ENCODE peak calls at places on chromosome 7, in nine cellular contexts. Y is GM12865, P is adrenal gland, B is neural progenitor cell, G is AG09309, Q is DND-41, L is heart right ventricle, C is coronary artery, J is skeletal muscle cell. I is an unnamed sample.

GRCh38 chr7:42964293-42964692 is 32.1 kb downstream of the MRPL32 start:
- DNase-seq in Y (no peak), P (no peak), B (no peak), G (no peak), Q (no peak), L (no peak), C (no peak), J (no peak), I (no peak)

GRCh38 chr7:83267141-83267631 is 104.5 kb upstream of the PCLO start:
- DNase-seq in Y (no peak), P (no peak), B (no peak), G (no peak), Q (no peak), L (no peak), C (no peak), J (peak), I (no peak)

GRCh38 chr7:27046854-27047549 is 48.8 kb downstream of the HOXA1 start:
- DNase-seq in Y (no peak), P (no peak), B (no peak), G (no peak), Q (no peak), L (no peak), C (no peak), J (no peak), I (no peak)

GRCh38 chr7:39356531-39356930 is 209.7 kb upstream of the YAE1 start:
- DNase-seq in Y (no peak), P (no peak), B (no peak), G (no peak), Q (no peak), L (no peak), C (no peak), J (no peak), I (no peak)

GRCh38 chr7:90271753-90272152 is 26.8 kb downstream of the CFAP69 start:
- DNase-seq in Y (no peak), P (no peak), B (no peak), G (peak), Q (no peak), L (no peak), C (no peak), J (peak), I (no peak)

GRCh38 chr7:50690541-50691011 is 92.1 kb downstream of the GRB10 start:
- DNase-seq in Y (no peak), P (no peak), B (peak), G (no peak), Q (no peak), L (no peak), C (no peak), J (peak), I (no peak)

GRCh38 chr7:1411414-1411813 is 47.9 kb downstream of the MICALL2 start:
- DNase-seq in Y (no peak), P (no peak), B (no peak), G (no peak), Q (no peak), L (no peak), C (no peak), J (no peak), I (no peak)

GRCh38 chr7:155533827-155534690 is 12.3 kb downstream of the CNPY1 start:
- DNase-seq in Y (peak), P (no peak), B (peak), G (no peak), Q (peak), L (no peak), C (no peak), J (no peak), I (peak)

GRCh38 chr7:24715171-24715570 is 42.1 kb downstream of the GSDME start:
- DNase-seq in Y (no peak), P (no peak), B (peak), G (no peak), Q (no peak), L (no peak), C (no peak), J (no peak), I (no peak)

GRCh38 chr7:31782411-31782991 is 95.5 kb downstream of the PPP1R17 start:
- DNase-seq in Y (peak), P (no peak), B (peak), G (peak), Q (peak), L (no peak), C (no peak), J (peak), I (peak)

GRCh38 chr7:112157072-112157471 is 49.1 kb downstream of the DOCK4 start:
- DNase-seq in Y (no peak), P (no peak), B (no peak), G (peak), Q (peak), L (no peak), C (no peak), J (peak), I (no peak)

GRCh38 chr7:8147004-8147403 is 115.0 kb downstream of the ICA1 start:
- DNase-seq in Y (no peak), P (no peak), B (peak), G (no peak), Q (no peak), L (peak), C (no peak), J (no peak), I (no peak)

GRCh38 chr7:68730871-68731403 is 867.3 kb upstream of the AUTS2 start:
- DNase-seq in Y (no peak), P (no peak), B (no peak), G (no peak), Q (no peak), L (no peak), C (no peak), J (no peak), I (no peak)

GRCh38 chr7:27179503-27180430 is 5.3 kb downstream of the HOXA11 start:
- DNase-seq in Y (peak), P (peak), B (peak), G (no peak), Q (no peak), L (peak), C (no peak), J (no peak), I (peak)

GRCh38 chr7:29197916-29198315 is 3.3 kb downstream of the CHN2 start:
- DNase-seq in Y (no peak), P (no peak), B (no peak), G (no peak), Q (no peak), L (no peak), C (no peak), J (no peak), I (no peak)

GRCh38 chr7:94396606-94397005 is 1.9 kb downstream of the COL1A2 start:
- DNase-seq in Y (no peak), P (no peak), B (no peak), G (no peak), Q (no peak), L (no peak), C (no peak), J (no peak), I (no peak)

GRCh38 chr7:77416621-77417371 is 647 bp upstream of the GSAP start:
- DNase-seq in Y (no peak), P (no peak), B (no peak), G (no peak), Q (no peak), L (no peak), C (no peak), J (no peak), I (no peak)

GRCh38 chr7:87564290-87564963 is 36.3 kb downstream of the ABCB1 start:
- DNase-seq in Y (peak), P (peak), B (peak), G (no peak), Q (peak), L (no peak), C (no peak), J (no peak), I (peak)

GRCh38 chr7:30470163-30470770 is 8.3 kb downstream of the NOD1 start:
- DNase-seq in Y (no peak), P (peak), B (no peak), G (no peak), Q (no peak), L (no peak), C (no peak), J (no peak), I (no peak)

GRCh38 chr7:135773451-135773850 is 24.8 kb upstream of the FAM180A start:
- DNase-seq in Y (no peak), P (no peak), B (peak), G (no peak), Q (no peak), L (no peak), C (no peak), J (no peak), I (no peak)

GRCh38 chr7:116258734-116259133 is 48.4 kb downstream of the TES start:
- DNase-seq in Y (peak), P (peak), B (peak), G (no peak), Q (peak), L (no peak), C (no peak), J (no peak), I (peak)

GRCh38 chr7:124720195-124720594 is 45.4 kb downstream of the GPR37 start:
- DNase-seq in Y (no peak), P (no peak), B (no peak), G (no peak), Q (no peak), L (no peak), C (no peak), J (no peak), I (no peak)

GRCh38 chr7:94052398-94053180 is 48.4 kb upstream of the BET1 start:
- DNase-seq in Y (peak), P (no peak), B (no peak), G (no peak), Q (no peak), L (no peak), C (no peak), J (no peak), I (no peak)

GRCh38 chr7:20594023-20594422 is 21.4 kb upstream of the ABCB5 start:
- DNase-seq in Y (no peak), P (no peak), B (no peak), G (no peak), Q (no peak), L (no peak), C (no peak), J (no peak), I (no peak)

GRCh38 chr7:137421389-137421788 is 77.9 kb upstream of the PTN start:
- DNase-seq in Y (no peak), P (no peak), B (no peak), G (no peak), Q (no peak), L (no peak), C (no peak), J (no peak), I (no peak)

GRCh38 chr7:110786576-110786975 is 304.4 kb upstream of the LRRN3 start:
- DNase-seq in Y (no peak), P (no peak), B (no peak), G (no peak), Q (no peak), L (no peak), C (no peak), J (no peak), I (no peak)

GRCh38 chr7:111788426-111788825 is 226.1 kb upstream of the IMMP2L start:
- DNase-seq in Y (no peak), P (no peak), B (peak), G (no peak), Q (no peak), L (no peak), C (no peak), J (no peak), I (no peak)

GRCh38 chr7:129958643-129959479 is 6.1 kb upstream of the UBE2H start:
- DNase-seq in Y (no peak), P (peak), B (no peak), G (no peak), Q (no peak), L (peak), C (no peak), J (peak), I (no peak)

GRCh38 chr7:39672176-39672575 is 48.8 kb downstream of the RALA start:
- DNase-seq in Y (no peak), P (no peak), B (no peak), G (no peak), Q (no peak), L (no peak), C (no peak), J (no peak), I (no peak)

GRCh38 chr7:17773289-17773626 is 167.0 kb downstream of the SNX13 start:
- DNase-seq in Y (no peak), P (peak), B (no peak), G (peak), Q (no peak), L (no peak), C (no peak), J (peak), I (no peak)

GRCh38 chr7:26135551-26135950 is 16.4 kb upstream of the NFE2L3 start:
- DNase-seq in Y (no peak), P (no peak), B (no peak), G (no peak), Q (no peak), L (no peak), C (no peak), J (no peak), I (no peak)

GRCh38 chr7:7569113-7569527 is 2.4 kb downstream of the MIOS start:
- DNase-seq in Y (peak), P (no peak), B (no peak), G (no peak), Q (no peak), L (no peak), C (no peak), J (no peak), I (no peak)

GRCh38 chr7:31432166-31432565 is 81.7 kb upstream of the ITPRID1 start:
- DNase-seq in Y (no peak), P (no peak), B (no peak), G (no peak), Q (no peak), L (no peak), C (no peak), J (peak), I (no peak)

GRCh38 chr7:70384891-70385290 is 747.1 kb upstream of the GALNT17 start:
- DNase-seq in Y (no peak), P (no peak), B (no peak), G (peak), Q (no peak), L (no peak), C (no peak), J (peak), I (no peak)

GRCh38 chr7:46791180-46791579 is 790.7 kb downstream of the TNS3 start:
- DNase-seq in Y (no peak), P (no peak), B (no peak), G (no peak), Q (no peak), L (no peak), C (no peak), J (no peak), I (no peak)

GRCh38 chr7:139500770-139501138 is 17.3 kb upstream of the KLRG2 start:
- DNase-seq in Y (no peak), P (no peak), B (no peak), G (no peak), Q (no peak), L (no peak), C (no peak), J (no peak), I (no peak)
- H3K4me3 ChIP-seq in Y (no peak), P (no peak), B (no peak), G (no peak), Q (no peak), L (no peak), C (no peak), J (no peak), I (no peak)

DNA sequence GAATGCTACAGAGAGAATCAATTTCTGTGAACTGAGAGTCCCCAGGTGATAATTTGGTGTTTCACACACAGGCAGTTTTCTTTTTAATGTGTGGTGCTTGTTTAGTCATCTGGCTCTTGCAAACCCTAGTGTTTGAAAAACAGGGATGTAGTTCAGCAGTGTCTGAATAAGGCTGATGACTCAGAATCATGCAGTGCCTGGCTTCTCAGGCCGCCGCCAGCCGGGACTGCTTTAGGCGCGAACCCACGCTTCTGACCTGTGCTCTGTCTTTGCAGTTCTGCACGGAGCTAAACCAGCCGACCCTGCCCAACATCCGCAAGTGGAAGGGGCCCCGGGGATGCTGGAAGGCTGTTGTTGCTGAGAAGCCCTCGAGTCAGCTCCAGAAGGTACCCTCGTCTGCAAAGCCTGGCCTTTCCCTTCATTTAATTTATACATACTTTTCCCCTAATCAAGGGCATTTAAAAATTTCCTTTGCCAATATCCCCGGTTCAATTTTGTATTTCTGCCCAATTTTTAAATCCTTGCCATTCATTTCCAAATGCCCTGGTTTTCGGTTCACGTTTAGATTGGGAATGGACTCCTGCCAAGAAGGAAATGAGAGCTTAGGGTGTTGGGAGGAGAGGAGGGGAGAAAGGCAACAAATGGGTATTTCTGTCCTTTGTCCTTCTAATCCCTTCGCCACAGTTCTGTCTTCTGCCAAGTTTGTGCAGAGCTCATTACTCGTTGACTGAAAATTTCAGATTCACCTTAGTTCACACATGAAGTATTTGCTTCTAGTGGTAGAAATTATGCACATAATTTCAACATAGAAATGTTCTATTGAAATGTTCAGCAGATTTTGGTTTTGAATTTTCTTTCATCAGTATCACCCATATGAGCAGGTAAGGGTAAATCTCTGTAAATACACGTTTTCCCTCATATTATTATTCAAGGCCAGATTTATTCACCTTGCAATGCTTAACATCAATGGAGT is 108.5 kb upstream of the ANLN start:
- DNase-seq in Y (peak), P (peak), B (peak), G (peak), Q (no peak), L (peak), C (no peak), J (peak), I (no peak)
- H3K4me3 ChIP-seq in Y (no peak), P (no peak), B (peak), G (peak), Q (no peak), L (no peak), C (peak), J (peak), I (no peak)

DNA sequence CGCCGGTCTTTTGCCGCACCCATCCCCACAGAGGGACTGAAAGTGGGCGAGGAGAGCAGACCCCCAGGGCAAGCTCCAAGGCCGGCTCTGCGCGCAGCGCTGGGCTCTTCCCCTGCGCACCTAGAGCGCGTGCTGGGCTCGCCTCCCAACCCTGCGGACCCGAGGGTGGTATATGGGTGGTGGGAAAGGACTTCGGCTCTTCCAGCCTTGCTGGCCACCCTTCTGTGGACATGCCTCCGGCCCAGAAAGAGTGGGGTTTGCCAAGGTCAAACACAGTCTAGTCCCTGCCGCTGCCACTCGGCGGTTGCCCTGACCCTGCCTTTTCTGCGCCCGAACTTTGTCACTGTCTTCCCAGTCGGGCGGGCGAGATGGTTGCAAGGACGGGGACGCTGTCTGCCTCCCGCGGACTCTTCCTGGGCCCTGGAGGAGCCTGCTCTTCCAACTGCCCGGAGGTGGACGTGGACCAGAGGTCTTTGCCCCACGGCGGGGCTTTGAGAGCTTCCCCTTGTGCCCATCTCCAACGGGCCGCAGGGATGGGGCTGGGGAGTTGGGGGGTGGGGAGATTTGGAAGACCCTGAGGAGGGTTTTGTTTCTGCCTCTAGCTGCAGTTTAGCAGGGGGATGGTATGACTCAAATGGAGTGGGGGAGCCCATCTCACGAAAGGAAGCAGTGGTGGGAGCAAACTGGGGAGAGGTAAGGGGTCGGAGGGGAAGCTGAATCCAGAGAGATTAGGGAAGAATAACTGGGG is 1.5 kb downstream of the ADCY1 start:
- DNase-seq in Y (no peak), P (no peak), B (no peak), G (no peak), Q (no peak), L (no peak), C (peak), J (no peak), I (no peak)
- H3K4me3 ChIP-seq in Y (no peak), P (no peak), B (peak), G (no peak), Q (no peak), L (peak), C (peak), J (no peak), I (no peak)

GRCh38 chr7:5578441-5579024 is 154.9 kb upstream of the TNRC18 start:
- DNase-seq in Y (peak), P (peak), B (no peak), G (no peak), Q (no peak), L (no peak), C (no peak), J (no peak), I (no peak)

GRCh38 chr7:5572439-5572838 is 148.8 kb upstream of the TNRC18 start:
- DNase-seq in Y (no peak), P (no peak), B (no peak), G (no peak), Q (no peak), L (no peak), C (no peak), J (no peak), I (no peak)

DNA sequence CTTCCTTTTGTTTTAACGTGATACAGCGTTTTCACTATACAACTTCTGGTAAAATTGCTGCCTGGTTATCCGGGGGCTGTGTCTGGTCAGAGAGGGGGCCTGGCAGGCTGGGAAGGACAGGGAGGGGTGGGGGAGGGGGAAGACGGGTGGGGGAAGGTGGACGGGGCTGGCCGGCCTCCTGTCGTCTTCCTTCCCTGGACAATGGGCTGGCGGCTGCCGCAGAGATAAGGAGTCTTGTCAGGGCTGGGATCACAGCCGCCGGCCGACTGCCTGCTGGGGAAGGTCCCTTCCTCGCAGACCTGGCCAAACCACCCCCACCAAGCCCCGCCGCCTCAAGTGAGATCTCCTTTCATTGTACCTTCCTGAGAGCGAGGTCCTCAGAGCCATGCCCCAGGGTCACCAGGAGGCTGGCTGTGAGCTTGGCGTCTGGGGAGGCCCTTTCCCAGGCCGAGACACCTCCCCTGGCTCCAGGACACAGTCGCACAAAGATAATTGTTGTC is 151.2 kb upstream of the TNRC18 start:
- DNase-seq in Y (no peak), P (peak), B (peak), G (no peak), Q (no peak), L (peak), C (no peak), J (no peak), I (no peak)
- H3K4me3 ChIP-seq in Y (no peak), P (no peak), B (peak), G (no peak), Q (no peak), L (no peak), C (peak), J (no peak), I (no peak)